ENCODE peak calls at places on chromosomes 13 and 19, in eight cellular contexts. R is upper lobe of left lung, C is IMR-90, U is adipocyte, M is fibroblast of pulmonary artery, B is AG04450, I is SJSA1, T is NT2/D1. S is an unnamed sample.

GRCh38 chr19:54390942-54391577 is 24.2 kb upstream of the TTYH1 start:
- DNase-seq in M (peak), T (peak), C (peak), B (peak), I (peak), R (no peak), U (peak), S (no peak)

GRCh38 chr13:91313103-91313502 is 34.4 kb upstream of the MIR17HG start:
- DNase-seq in T (no peak), R (no peak), C (peak), B (no peak), U (peak), I (peak), M (peak), S (no peak)

GRCh38 chr13:42078113-42078769 is 29.8 kb downstream of the DGKH start:
- DNase-seq in C (no peak), M (no peak), U (no peak), I (no peak), T (no peak), R (no peak), B (no peak), S (no peak)

GRCh38 chr19:14495678-14496028 is 274 bp downstream of the GIPC1 start:
- DNase-seq in C (no peak), I (no peak), T (no peak), M (no peak), R (no peak), B (no peak), U (no peak), S (peak)

GRCh38 chr13:99659234-99659633 is 158.0 kb downstream of the TM9SF2 start:
- DNase-seq in U (no peak), C (no peak), R (no peak), B (no peak), T (peak), M (no peak), I (no peak), S (no peak)

GRCh38 chr13:25468330-25469178 is 96.8 kb downstream of the ATP8A2 start:
- DNase-seq in T (no peak), I (no peak), B (no peak), R (peak), M (no peak), C (no peak), U (peak), S (peak)

GRCh38 chr13:105139380-105140285 is 1395.8 kb downstream of the EFNB2 start:
- DNase-seq in C (peak), T (no peak), R (no peak), U (no peak), M (peak), I (peak), B (no peak), S (peak)

GRCh38 chr19:35461050-35461449 is 13.0 kb downstream of the FFAR2 start:
- DNase-seq in B (no peak), C (no peak), M (no peak), U (no peak), I (no peak), R (no peak), T (no peak), S (no peak)

GRCh38 chr19:47518139-47518538 is 3.3 kb upstream of the NAPA start:
- DNase-seq in T (no peak), C (no peak), R (no peak), I (peak), M (no peak), B (no peak), U (no peak), S (no peak)

GRCh38 chr19:54364775-54365257 is at the start of gene LAIR1:
- DNase-seq in U (no peak), M (no peak), B (no peak), C (no peak), R (no peak), T (no peak), I (no peak), S (peak)

GRCh38 chr19:54248016-54248601 is 5.5 kb upstream of the LILRA6 start:
- DNase-seq in R (no peak), I (no peak), U (no peak), C (peak), T (no peak), M (peak), B (no peak), S (peak)

GRCh38 chr19:4140237-4140711 is 13.2 kb upstream of the CREB3L3 start:
- DNase-seq in M (peak), B (peak), I (peak), R (no peak), C (peak), T (peak), U (peak), S (no peak)

GRCh38 chr19:4916292-4917082 is 7.2 kb downstream of the UHRF1 start:
- DNase-seq in M (no peak), I (no peak), B (no peak), C (no peak), R (peak), U (no peak), T (no peak), S (no peak)

GRCh38 chr13:30819136-30819875 is 84.0 kb downstream of the ALOX5AP start:
- DNase-seq in T (no peak), M (no peak), C (no peak), B (no peak), U (no peak), I (no peak), R (no peak), S (no peak)

GRCh38 chr13:29538625-29538976 is 56.9 kb downstream of the SLC7A1 start:
- DNase-seq in I (no peak), B (no peak), T (no peak), R (no peak), M (no peak), C (no peak), U (no peak), S (no peak)

GRCh38 chr19:45130888-45131615 is 29.7 kb downstream of the NKPD1 start:
- DNase-seq in M (no peak), B (no peak), I (no peak), R (no peak), C (peak), T (no peak), U (no peak), S (peak)

GRCh38 chr13:44969858-44970484 is 19.3 kb downstream of the NUFIP1 start:
- DNase-seq in B (peak), R (no peak), T (peak), M (peak), C (peak), I (peak), U (peak), S (no peak)

GRCh38 chr13:42893346-42893745 is 98.7 kb downstream of the EPSTI1 start:
- DNase-seq in B (no peak), M (peak), U (peak), C (peak), T (no peak), R (no peak), I (no peak), S (no peak)

GRCh38 chr13:29481603-29482002 is 113.9 kb downstream of the SLC7A1 start:
- DNase-seq in T (no peak), M (no peak), R (no peak), B (no peak), C (no peak), U (no peak), I (no peak), S (no peak)

GRCh38 chr13:63605962-63606361 is 2190.3 kb upstream of the PCDH20 start:
- DNase-seq in C (peak), T (no peak), R (no peak), U (peak), M (no peak), I (no peak), B (no peak), S (no peak)

GRCh38 chr19:31257025-31257424 is 92.2 kb downstream of the TSHZ3 start:
- DNase-seq in U (no peak), B (no peak), T (no peak), I (no peak), R (no peak), C (no peak), M (no peak), S (no peak)

GRCh38 chr13:41505209-41505835 is 48.0 kb downstream of the RGCC start:
- DNase-seq in T (no peak), C (peak), U (peak), R (no peak), I (peak), M (peak), B (peak), S (no peak)

GRCh38 chr19:13781547-13781946 is 7.3 kb downstream of the C19orf53 start:
- DNase-seq in C (peak), T (peak), I (peak), M (peak), R (no peak), B (no peak), U (peak), S (peak)

DNA sequence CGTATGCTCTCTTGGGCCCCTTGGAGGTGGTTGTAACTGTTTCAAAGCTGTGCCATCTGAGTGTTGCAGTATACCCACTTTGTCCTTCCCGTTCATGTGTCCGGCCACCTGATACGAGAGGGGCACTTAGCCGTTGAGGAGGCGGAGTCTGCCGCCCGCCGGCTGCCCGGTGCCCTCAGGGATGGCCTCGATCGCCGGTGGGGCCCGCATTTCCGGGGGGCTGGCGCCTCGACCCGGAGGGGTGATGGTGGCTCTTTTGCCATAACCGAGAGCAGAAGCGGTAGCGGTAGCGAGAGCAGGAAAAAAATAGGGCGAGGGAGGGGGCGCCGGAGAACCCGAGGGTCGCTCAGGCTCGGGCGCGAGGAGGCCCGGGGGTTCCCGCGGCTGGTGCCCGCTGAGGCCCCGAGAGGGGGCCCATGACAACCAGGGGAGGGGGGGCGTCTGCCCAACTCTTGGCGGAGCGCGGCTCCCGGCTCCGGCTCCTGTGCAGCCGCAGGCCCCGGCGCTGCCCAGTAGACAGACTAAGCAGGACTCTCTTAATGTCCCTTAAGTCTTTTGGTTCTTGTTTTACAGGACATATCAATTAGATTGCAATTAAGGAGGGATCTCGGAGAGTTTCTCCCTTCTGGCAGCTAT is 342.7 kb upstream of the SGCG start:
- DNase-seq in B (no peak), R (peak), C (no peak), M (no peak), T (no peak), U (no peak), I (no peak), S (peak)
- H3K4me3 ChIP-seq in B (no peak), R (peak), C (no peak), M (no peak), T (no peak), U (peak), I (no peak), S (peak)

GRCh38 chr19:17862711-17863519 is 3.2 kb downstream of the RPL18A start:
- DNase-seq in R (peak), I (no peak), U (no peak), B (no peak), M (no peak), C (no peak), T (no peak), S (no peak)
- H3K4me3 ChIP-seq in R (no peak), I (no peak), U (no peak), B (no peak), M (no peak), C (no peak), T (no peak), S (no peak)

GRCh38 chr19:2047076-2047448 is 4.0 kb downstream of the MKNK2 start:
- DNase-seq in B (no peak), T (no peak), C (no peak), R (no peak), I (no peak), U (no peak), M (no peak), S (no peak)

GRCh38 chr19:2048104-2048958 is 2.7 kb downstream of the MKNK2 start:
- DNase-seq in U (no peak), R (no peak), T (no peak), C (no peak), M (no peak), I (no peak), B (no peak), S (no peak)

GRCh38 chr19:2046046-2046907 is 4.8 kb downstream of the MKNK2 start:
- DNase-seq in I (no peak), T (no peak), B (no peak), C (no peak), R (peak), U (no peak), M (no peak), S (no peak)

GRCh38 chr19:2048959-2049740 is 1.9 kb downstream of the MKNK2 start:
- DNase-seq in T (no peak), C (no peak), B (no peak), M (no peak), I (no peak), R (peak), U (no peak), S (no peak)

DNA sequence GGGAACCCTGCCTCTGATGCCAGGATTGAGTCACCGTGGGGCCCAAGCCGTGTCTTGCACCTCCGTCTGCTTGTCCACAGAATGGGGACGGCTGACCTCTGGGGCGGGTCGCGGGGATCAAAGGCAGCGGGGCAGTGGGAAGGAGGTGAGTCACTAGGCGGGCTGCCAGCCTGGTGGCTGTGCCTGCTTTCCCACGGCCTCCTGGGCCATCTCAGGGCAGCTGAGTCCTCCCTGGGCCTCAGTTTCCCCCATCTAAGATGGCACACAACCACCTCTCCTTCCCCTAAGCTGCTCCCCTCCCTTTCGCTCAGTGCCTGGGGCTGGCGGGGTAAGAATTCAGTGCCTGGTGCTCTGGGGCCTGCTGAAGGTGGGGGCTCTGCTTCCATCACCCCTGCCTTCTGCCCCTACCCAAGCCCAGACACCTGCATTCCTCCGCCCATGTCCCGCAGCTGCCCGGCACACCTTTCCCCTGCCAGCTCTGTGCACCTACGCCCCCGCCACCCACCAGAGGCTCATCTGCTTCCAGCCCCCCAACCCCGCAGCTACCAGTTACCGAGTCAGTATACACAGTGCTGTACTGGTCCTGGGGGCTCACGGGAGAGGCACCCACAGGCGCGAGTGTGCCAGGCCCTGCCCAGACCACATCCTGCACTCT is 3.5 kb downstream of the MKNK2 start:
- DNase-seq in B (no peak), U (peak), C (no peak), M (no peak), I (peak), R (peak), T (no peak), S (peak)
- H3K4me3 ChIP-seq in B (no peak), U (peak), C (no peak), M (peak), I (no peak), R (peak), T (no peak), S (no peak)

GRCh38 chr19:42114412-42114811 is 17.8 kb downstream of the POU2F2 start:
- DNase-seq in M (no peak), U (no peak), C (no peak), B (no peak), T (no peak), I (no peak), R (no peak), S (no peak)
- H3K4me3 ChIP-seq in M (no peak), U (peak), C (no peak), B (no peak), T (no peak), I (no peak), R (no peak), S (no peak)

GRCh38 chr19:48962029-48962848 is 2.9 kb upstream of the FTL start:
- DNase-seq in I (peak), T (no peak), R (peak), C (no peak), U (peak), M (peak), B (no peak), S (peak)

GRCh38 chr19:48965033-48965805 is at the start of gene FTL:
- DNase-seq in T (peak), C (peak), R (peak), U (peak), I (peak), B (peak), M (peak), S (peak)

GRCh38 chr19:48964205-48965032 is 690 bp upstream of the FTL start:
- DNase-seq in B (no peak), U (peak), R (no peak), T (no peak), C (peak), I (peak), M (peak), S (no peak)

GRCh38 chr19:48962849-48963165 is 2.3 kb upstream of the FTL start:
- DNase-seq in R (no peak), C (no peak), I (no peak), B (no peak), U (no peak), T (no peak), M (no peak), S (no peak)

DNA sequence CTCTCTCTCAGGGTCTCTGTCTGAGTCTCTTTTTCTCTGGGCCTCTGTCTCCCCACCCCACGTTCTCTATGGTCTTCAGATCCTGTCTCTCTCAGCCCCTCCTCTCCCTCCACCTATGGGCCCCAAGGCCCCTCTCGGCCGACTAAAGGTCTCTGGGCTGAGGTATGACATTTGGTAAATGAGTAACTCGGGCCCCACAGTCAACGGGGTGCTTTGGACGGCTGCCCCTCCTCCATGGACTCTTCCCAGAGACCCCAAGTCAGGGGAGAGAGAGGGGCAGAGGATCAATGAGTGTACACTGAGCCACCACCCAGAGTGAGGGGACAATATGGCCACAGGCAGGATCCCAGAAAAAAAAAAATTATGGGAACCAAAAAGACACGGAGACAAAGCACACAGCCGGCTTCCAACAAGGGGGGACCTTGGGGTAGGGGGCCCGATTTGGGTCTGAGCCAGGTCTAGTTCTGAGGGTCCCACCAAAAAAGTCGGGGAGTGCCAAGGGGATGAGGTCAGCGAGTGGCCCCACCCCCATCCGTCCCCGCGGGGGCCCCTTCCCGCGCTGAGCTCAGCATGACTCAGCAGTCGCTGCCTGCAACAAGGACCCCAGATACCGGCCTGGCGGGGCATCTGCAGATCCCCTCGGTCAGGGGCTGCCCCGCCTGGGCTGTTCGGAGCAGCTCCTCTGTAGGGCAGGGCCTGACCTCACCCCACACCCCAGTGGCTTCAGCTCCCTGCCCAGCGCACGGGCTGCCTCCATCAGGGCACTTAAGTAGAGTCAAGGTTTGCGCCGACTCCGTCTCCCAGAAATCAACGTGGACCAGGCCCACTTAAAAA is 1.5 kb upstream of the FTL start:
- DNase-seq in M (peak), R (peak), T (no peak), U (peak), B (no peak), I (peak), C (peak), S (peak)
- H3K4me3 ChIP-seq in M (peak), R (peak), T (peak), U (peak), B (peak), I (no peak), C (peak), S (no peak)

GRCh38 chr13:113724780-113725315 is 34.2 kb upstream of the TMEM255B start:
- DNase-seq in R (peak), C (peak), M (peak), I (peak), T (peak), U (peak), B (no peak), S (peak)
- H3K4me3 ChIP-seq in R (peak), C (peak), M (peak), I (peak), T (peak), U (peak), B (peak), S (peak)

DNA sequence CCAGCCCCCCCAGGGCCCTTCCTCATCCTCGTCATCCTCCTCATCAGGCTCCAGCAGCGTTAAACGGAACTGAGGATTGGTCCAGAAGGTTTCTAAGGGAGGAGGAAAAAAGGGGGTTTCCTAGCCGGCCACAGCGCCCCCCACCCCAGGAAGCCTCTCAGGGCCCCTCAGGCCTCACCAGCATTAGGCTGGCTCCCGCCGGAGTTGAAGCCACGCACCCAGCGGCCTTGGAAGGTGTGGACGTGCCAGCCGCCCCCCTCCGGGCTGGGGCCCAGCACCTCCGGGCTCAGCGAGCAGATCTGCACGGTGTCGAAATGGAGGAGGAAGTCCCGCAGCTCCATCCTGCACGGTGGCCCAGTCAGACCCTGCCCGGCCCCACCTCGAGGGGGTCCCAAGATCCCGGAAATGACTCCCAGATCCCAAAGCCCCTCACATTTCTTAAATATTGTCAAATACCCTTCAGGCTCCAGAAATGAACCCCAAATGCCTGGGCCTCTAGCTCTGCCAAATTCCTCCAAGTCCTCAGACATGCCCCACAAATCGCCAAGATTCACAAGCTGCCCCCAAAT is 6.9 kb downstream of the CAPN12 start:
- DNase-seq in I (no peak), C (no peak), M (no peak), B (no peak), R (peak), T (no peak), U (no peak), S (peak)
- H3K4me3 ChIP-seq in I (no peak), C (no peak), M (no peak), B (no peak), R (no peak), T (no peak), U (no peak), S (no peak)